ENCODE peak calls at places on chromosome 6, in four cellular contexts. E is A673, P is 8988T, D is left kidney. X is an unnamed sample.

GRCh38 chr6:146543211-146543939 is at the start of gene RAB32:
- DNase-seq in E (peak), D (peak), P (peak), X (no peak)

GRCh38 chr6:156828280-156828703 is 51.1 kb downstream of the ARID1B start:
- DNase-seq in P (no peak), E (no peak), D (no peak), X (no peak)

GRCh38 chr6:13573669-13574110 is 711 bp upstream of the SIRT5 start:
- DNase-seq in D (peak), P (no peak), E (peak), X (no peak)

GRCh38 chr6:136326038-136326561 is 36.5 kb upstream of the BCLAF1 start:
- DNase-seq in D (peak), P (no peak), E (no peak), X (no peak)

GRCh38 chr6:140572129-140572528 is 1197.7 kb upstream of the CITED2 start:
- DNase-seq in D (no peak), E (peak), P (no peak), X (no peak)

GRCh38 chr6:83592770-83593394 is 80.5 kb downstream of the PRSS35 start:
- DNase-seq in P (no peak), D (peak), E (peak), X (no peak)

GRCh38 chr6:112027942-112028674 is 25.8 kb upstream of the CCN6 start:
- DNase-seq in P (no peak), E (peak), D (peak), X (no peak)

GRCh38 chr6:90319044-90319443 is 22.4 kb upstream of the BACH2 start:
- DNase-seq in E (no peak), D (no peak), P (no peak), X (no peak)